ENCODE peak calls at places on chromosomes 7 and 10, in four cellular contexts. Q is Calu3, D is ACHN, V is M059J. L is an unnamed sample.

GRCh38 chr7:91941450-91941849 is 788 bp downstream of the AKAP9 start:
- DNase-seq in Q (no peak), D (peak), V (peak), L (peak)

GRCh38 chr7:90625562-90625961 is 29.4 kb downstream of the CDK14 start:
- DNase-seq in Q (peak), D (peak), V (peak), L (no peak)

GRCh38 chr10:72254891-72255568 is 18.7 kb upstream of the DDIT4 start:
- DNase-seq in Q (peak), D (peak), V (peak), L (peak)

GRCh38 chr7:138138244-138138643 is 62.0 kb downstream of the AKR1D1 start:
- DNase-seq in Q (no peak), D (no peak), V (no peak), L (no peak)

GRCh38 chr10:50501478-50501877 is 122.3 kb downstream of the SGMS1 start:
- DNase-seq in Q (no peak), D (no peak), V (peak), L (peak)

GRCh38 chr7:100803398-100804161 is 23.7 kb downstream of the EPHB4 start:
- DNase-seq in Q (peak), D (peak), V (peak), L (peak)

GRCh38 chr10:18350340-18350739 is 210.1 kb downstream of the CACNB2 start:
- DNase-seq in Q (no peak), D (no peak), V (no peak), L (no peak)

GRCh38 chr10:127563718-127564553 is 14.8 kb downstream of the NPS start:
- DNase-seq in Q (peak), D (peak), V (peak), L (peak)

GRCh38 chr10:35463105-35463867 is 127.0 kb downstream of the CCNY start:
- DNase-seq in Q (no peak), D (no peak), V (no peak), L (no peak)

GRCh38 chr7:143384148-143384547 is 3.0 kb downstream of the ZYX start:
- DNase-seq in Q (no peak), D (no peak), V (no peak), L (no peak)

GRCh38 chr10:33801705-33802104 is 467.2 kb upstream of the NRP1 start:
- DNase-seq in Q (peak), D (peak), V (peak), L (peak)

GRCh38 chr10:86974484-86974883 is 6.2 kb downstream of the ADIRF start:
- DNase-seq in Q (no peak), D (no peak), V (no peak), L (no peak)

GRCh38 chr10:130425881-130426435 is 289.8 kb downstream of the GLRX3 start:
- DNase-seq in Q (no peak), D (no peak), V (no peak), L (no peak)

GRCh38 chr7:40808409-40808942 is 673.7 kb downstream of the SUGCT start:
- DNase-seq in Q (no peak), D (no peak), V (peak), L (peak)

GRCh38 chr7:79272938-79273337 is 180.5 kb downstream of the MAGI2 start:
- DNase-seq in Q (no peak), D (no peak), V (peak), L (no peak)

GRCh38 chr10:77970869-77971803 is 44.6 kb upstream of the DLG5 start:
- DNase-seq in Q (no peak), D (no peak), V (peak), L (peak)

GRCh38 chr10:70775679-70776454 is 9.3 kb downstream of the TBATA start:
- DNase-seq in Q (no peak), D (no peak), V (no peak), L (no peak)

GRCh38 chr10:59311025-59311424 is 51.3 kb downstream of the FAM13C start:
- DNase-seq in Q (no peak), D (no peak), V (no peak), L (no peak)

GRCh38 chr7:34622182-34622581 is 35.8 kb upstream of the NPSR1 start:
- DNase-seq in Q (no peak), D (no peak), V (no peak), L (no peak)